ENCODE peak calls at places on chromosome 13, in four cellular contexts. B is mucosa of descending colon, Q is psoas muscle, M is MCF 10A. T is an unnamed sample.

GRCh38 chr13:78238911-78239310 is 320.3 kb upstream of the EDNRB start:
- DNase-seq in B (no peak), Q (no peak), M (peak; percentile 21), T (no peak)

GRCh38 chr13:94712812-94713555 is 639 bp upstream of the SOX21 start:
- DNase-seq in B (no peak), Q (no peak), M (peak; percentile 9), T (no peak)

GRCh38 chr13:30371649-30372265 is 50.5 kb upstream of the UBE2L5 start:
- DNase-seq in B (peak; percentile 51), Q (no peak), M (peak; percentile 7), T (peak; percentile 73)

GRCh38 chr13:59914556-59914955 is 249.2 kb downstream of the DIAPH3 start:
- DNase-seq in B (no peak), Q (no peak), M (no peak), T (peak; percentile 36)

GRCh38 chr13:43009506-43009905 is 13.9 kb upstream of the DNAJC15 start:
- DNase-seq in B (no peak), Q (no peak), M (no peak), T (no peak)

GRCh38 chr13:111590796-111591195 is 270.4 kb downstream of the TEX29 start:
- DNase-seq in B (no peak), Q (no peak), M (no peak), T (no peak)

GRCh38 chr13:60756306-60756705 is 359.3 kb downstream of the TDRD3 start:
- DNase-seq in B (no peak), Q (no peak), M (peak; percentile 13), T (no peak)

GRCh38 chr13:30158774-30159445 is 148.4 kb downstream of the KATNAL1 start:
- DNase-seq in B (no peak), Q (no peak), M (peak; percentile 42), T (peak; percentile 88)

GRCh38 chr13:99307648-99308339 is 595 bp upstream of the GPR183 start:
- DNase-seq in B (no peak), Q (no peak), M (peak; percentile 38), T (peak; percentile 83)

GRCh38 chr13:50131998-50132936 is 117.0 kb downstream of the KCNRG start:
- DNase-seq in B (no peak), Q (no peak), M (no peak), T (no peak)

DNA sequence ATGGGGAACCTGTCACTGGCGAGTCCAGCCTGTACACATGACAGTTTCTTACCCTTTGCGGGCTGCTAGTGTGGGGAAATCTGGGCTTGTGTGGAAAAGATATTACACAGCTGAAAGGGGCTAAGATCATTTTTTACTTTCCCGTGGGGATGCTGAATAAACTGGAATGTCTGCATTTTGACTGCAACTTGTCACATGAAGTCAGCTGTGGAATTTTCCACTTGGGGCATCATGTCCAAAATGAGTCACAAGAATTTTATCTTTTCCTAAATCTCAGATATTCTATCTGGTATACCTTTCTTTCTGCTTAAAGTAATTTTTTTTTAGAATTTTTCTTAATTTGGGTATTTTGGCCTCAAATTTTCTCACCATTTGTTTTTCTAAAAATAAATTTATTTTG is 170.4 kb downstream of the IRS2 start:
- DNase-seq in B (no peak), Q (no peak), M (no peak), T (no peak)
- TF ChIP-seq CTCF in B (no peak), Q (no peak), M (no peak), T (no peak)

DNA sequence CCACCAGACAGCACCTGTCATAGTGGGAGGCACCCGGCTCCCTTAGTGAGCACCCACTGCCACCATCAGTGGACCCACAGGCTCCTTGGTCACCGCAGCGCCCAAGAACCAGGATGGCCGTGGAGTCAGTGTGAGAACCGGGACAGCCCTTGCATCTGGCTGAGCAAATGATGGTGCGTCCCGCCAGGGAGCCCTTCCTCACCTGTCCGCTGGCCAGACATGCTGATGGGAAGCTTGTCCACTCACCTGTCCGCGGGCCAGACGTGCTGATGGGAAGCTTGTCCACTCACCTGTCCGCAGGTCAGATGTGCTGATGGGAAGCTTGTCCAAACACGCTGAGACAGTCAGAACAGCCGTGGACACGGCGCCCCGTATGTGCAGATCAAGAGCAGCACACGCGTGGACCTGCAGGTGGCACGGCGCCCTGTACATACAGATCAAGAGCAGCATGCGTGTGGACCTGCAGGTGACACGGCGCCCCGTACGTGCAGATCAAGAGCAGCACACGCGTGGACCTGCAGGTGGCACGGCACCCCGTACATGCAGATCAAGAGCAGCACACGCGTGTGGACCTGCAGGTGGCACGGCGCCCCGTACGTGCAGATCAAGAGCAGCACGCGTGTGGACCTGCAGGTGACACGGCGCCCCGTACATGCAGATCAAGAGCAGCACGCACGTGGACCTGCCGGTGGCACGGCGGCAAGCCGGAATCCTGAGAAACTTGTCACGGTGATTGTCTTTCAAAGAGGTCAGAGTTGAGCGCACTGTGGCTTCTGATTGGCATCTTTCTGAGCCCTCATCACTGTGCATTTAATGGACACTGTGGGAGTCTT is 40.7 kb upstream of the DCUN1D2 start:
- DNase-seq in B (no peak), Q (no peak), M (no peak), T (no peak)
- TF ChIP-seq CTCF in B (no peak), Q (no peak), M (no peak), T (no peak)

GRCh38 chr13:31996611-31997010 is 35.0 kb upstream of the FRY start:
- DNase-seq in B (no peak), Q (no peak), M (no peak), T (no peak)

GRCh38 chr13:31997641-31998040 is 33.9 kb upstream of the FRY start:
- DNase-seq in B (no peak), Q (no peak), M (no peak), T (no peak)

GRCh38 chr13:32001769-32002168 is 29.8 kb upstream of the FRY start:
- DNase-seq in B (no peak), Q (no peak), M (no peak), T (no peak)

GRCh38 chr13:31998131-31998530 is 33.4 kb upstream of the FRY start:
- DNase-seq in B (peak; percentile 33), Q (no peak), M (no peak), T (no peak)

GRCh38 chr13:32001392-32001768 is 30.2 kb upstream of the FRY start:
- DNase-seq in B (no peak), Q (no peak), M (peak; percentile 71), T (peak; percentile 57)
- TF ChIP-seq CTCF in B (peak; percentile 18), Q (peak; percentile 46), M (peak; percentile 51), T (peak; percentile 86)

GRCh38 chr13:22927008-22927393 is 253.8 kb upstream of the SGCG start:
- DNase-seq in B (no peak), Q (no peak), M (no peak), T (no peak)
- TF ChIP-seq CTCF in B (no peak), Q (no peak), M (no peak), T (no peak)

GRCh38 chr13:33262997-33263396 is 22.6 kb downstream of the STARD13 start:
- DNase-seq in B (no peak), Q (no peak), M (no peak), T (no peak)
- TF ChIP-seq CTCF in B (no peak), Q (no peak), M (no peak), T (peak; percentile 61)

GRCh38 chr13:39682310-39682709 is 26.8 kb downstream of the COG6 start:
- DNase-seq in B (no peak), Q (no peak), M (no peak), T (no peak)

GRCh38 chr13:39685652-39686051 is 30.2 kb downstream of the COG6 start:
- DNase-seq in B (no peak), Q (no peak), M (no peak), T (no peak)

GRCh38 chr13:39688278-39688677 is 32.8 kb downstream of the COG6 start:
- DNase-seq in B (no peak), Q (no peak), M (no peak), T (no peak)

GRCh38 chr13:39682788-39683187 is 27.3 kb downstream of the COG6 start:
- DNase-seq in B (no peak), Q (no peak), M (no peak), T (no peak)

DNA sequence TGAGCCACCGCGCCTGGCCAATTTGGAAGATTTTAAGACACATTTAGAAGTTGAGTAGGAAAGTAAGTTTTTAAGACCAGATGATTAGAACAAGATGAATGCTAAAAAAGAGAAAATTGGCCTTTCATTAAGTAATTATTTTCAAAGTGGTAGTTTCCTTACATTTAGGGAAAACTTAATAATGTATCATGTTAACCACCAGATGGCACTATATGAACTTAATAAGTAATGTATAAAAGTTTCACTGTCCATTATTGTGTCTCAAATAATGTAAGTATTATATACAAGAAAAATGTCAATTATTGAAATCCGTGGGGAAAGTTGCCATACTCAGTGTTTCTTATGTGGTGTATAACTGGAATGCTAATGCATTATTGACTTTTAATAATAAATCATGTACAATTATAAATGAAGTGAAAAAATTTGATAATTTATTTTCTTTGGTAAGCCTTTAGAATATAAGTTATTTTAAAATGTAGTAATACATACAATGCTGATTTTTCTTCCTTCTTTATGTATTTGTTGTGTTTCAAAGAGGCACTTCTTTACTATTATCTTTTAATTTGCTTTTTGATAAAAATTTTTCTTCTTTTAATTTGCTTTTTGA is 29.2 kb downstream of the COG6 start:
- DNase-seq in B (no peak), Q (no peak), M (peak; percentile 39), T (peak; percentile 39)
- TF ChIP-seq CTCF in B (no peak), Q (peak; percentile 50), M (peak; percentile 18), T (peak; percentile 80)

GRCh38 chr13:52838433-52839107 is 9.9 kb downstream of the PCDH8 start:
- DNase-seq in B (no peak), Q (no peak), M (no peak), T (no peak)

GRCh38 chr13:52842440-52842839 is 6.0 kb downstream of the PCDH8 start:
- DNase-seq in B (no peak), Q (no peak), M (no peak), T (no peak)

GRCh38 chr13:52835071-52835793 is 13.2 kb downstream of the PCDH8 start:
- DNase-seq in B (no peak), Q (no peak), M (no peak), T (no peak)

GRCh38 chr13:52837850-52838249 is 10.6 kb downstream of the PCDH8 start:
- DNase-seq in B (no peak), Q (no peak), M (no peak), T (no peak)

DNA sequence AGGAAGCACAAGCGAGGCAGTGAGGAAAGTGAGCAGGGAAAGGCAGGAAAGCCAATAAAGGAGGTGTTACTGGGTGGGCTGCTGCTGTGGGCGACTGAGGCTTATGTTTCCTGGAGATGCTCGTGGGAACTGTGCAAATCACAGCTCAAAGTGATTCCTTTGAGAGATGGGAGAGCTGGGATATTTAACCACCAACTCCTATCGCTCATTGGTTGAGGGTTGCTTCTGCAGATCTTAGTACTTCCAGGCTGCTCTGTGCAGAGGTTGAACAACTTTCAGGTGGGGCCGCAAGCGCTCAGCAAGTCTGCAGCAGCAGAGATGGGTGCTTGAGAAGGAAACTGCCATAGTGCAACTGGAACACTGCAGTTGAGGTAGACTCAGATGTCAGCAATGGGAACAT is 8.4 kb downstream of the PCDH8 start:
- DNase-seq in B (no peak), Q (no peak), M (no peak), T (no peak)
- TF ChIP-seq CTCF in B (no peak), Q (no peak), M (no peak), T (no peak)